ENCODE peak calls at places on chromosomes 12 and 14, in five cellular contexts. W is left lung; Q is CD4-positive, alpha-beta T cell; S is adrenal gland; N is hepatocyte. H is an unnamed sample.

GRCh38 chr12:3732901-3733300 is 20.0 kb downstream of the CRACR2A start:
- DNase-seq in N (no peak), W (peak; percentile 82), S (no peak), Q (no peak), H (no peak)

GRCh38 chr12:87311206-87311605 is 718.0 kb downstream of the C12orf50 start:
- DNase-seq in Q (no peak), W (no peak), N (no peak), S (no peak), H (no peak)

GRCh38 chr12:63965936-63966602 is 121.6 kb downstream of the SRGAP1 start:
- DNase-seq in N (no peak), S (no peak), Q (no peak), W (no peak), H (no peak)

GRCh38 chr14:24132061-24132685 is 1.7 kb downstream of the FITM1 start:
- DNase-seq in S (no peak), W (no peak), Q (peak; percentile 12), N (no peak), H (no peak)

GRCh38 chr12:47214771-47215170 is 135.0 kb upstream of the AMIGO2 start:
- DNase-seq in Q (no peak), N (no peak), W (peak; percentile 74), S (no peak), H (no peak)

GRCh38 chr12:116980083-116980482 is 69.3 kb downstream of the FBXW8 start:
- DNase-seq in Q (no peak), N (no peak), W (no peak), S (no peak), H (no peak)

GRCh38 chr14:68808696-68809095 is 15.8 kb upstream of the ZFP36L1 start:
- DNase-seq in Q (no peak), W (no peak), N (no peak), S (peak; percentile 33), H (no peak)

GRCh38 chr12:120846721-120847120 is 57.4 kb downstream of the SPPL3 start:
- DNase-seq in S (no peak), Q (no peak), N (no peak), W (no peak), H (no peak)

GRCh38 chr12:70830221-70831061 is 90.1 kb downstream of the PTPRR start:
- DNase-seq in N (no peak), W (no peak), Q (no peak), S (no peak), H (no peak)

GRCh38 chr12:117000316-117000715 is 89.6 kb downstream of the FBXW8 start:
- DNase-seq in S (no peak), Q (no peak), N (no peak), W (no peak), H (no peak)

GRCh38 chr14:73785336-73785833 is 66.2 kb upstream of the PTGR2 start:
- DNase-seq in N (peak; percentile 72), W (no peak), Q (no peak), S (peak; percentile 72), H (peak; percentile 65)

GRCh38 chr14:85415015-85415712 is 114.8 kb upstream of the FLRT2 start:
- DNase-seq in S (peak; percentile 53), Q (no peak), W (no peak), N (peak; percentile 65), H (peak; percentile 99)

GRCh38 chr14:35285168-35285990 is 6.8 kb upstream of the PSMA6 start:
- DNase-seq in Q (no peak), W (no peak), N (no peak), S (no peak), H (peak; percentile 34)

GRCh38 chr12:114744696-114745095 is 60.7 kb upstream of the TBX3 start:
- DNase-seq in Q (no peak), S (no peak), W (no peak), N (peak; percentile 72), H (no peak)

GRCh38 chr12:125330645-125331341 is 265.6 kb downstream of the AACS start:
- DNase-seq in N (peak; percentile 77), W (peak; percentile 88), S (peak; percentile 69), Q (peak; percentile 9), H (no peak)

GRCh38 chr12:130952106-130952505 is 1.6 kb upstream of the ADGRD1 start:
- DNase-seq in S (no peak), W (no peak), N (peak; percentile 40), Q (no peak), H (no peak)

GRCh38 chr12:88698471-88698870 is 118.2 kb upstream of the KITLG start:
- DNase-seq in S (no peak), N (no peak), W (no peak), Q (no peak), H (no peak)

GRCh38 chr14:73746540-73747385 is 32.6 kb upstream of the PNMA1 start:
- DNase-seq in Q (no peak), S (no peak), W (no peak), N (peak; percentile 35), H (no peak)

GRCh38 chr12:14901228-14901562 is 15.5 kb upstream of the MGP start:
- DNase-seq in Q (no peak), N (no peak), W (no peak), S (no peak), H (no peak)

GRCh38 chr12:25960176-25960575 is 1.7 kb downstream of the RASSF8 start:
- DNase-seq in Q (no peak), W (no peak), S (peak; percentile 70), N (peak; percentile 48), H (no peak)

GRCh38 chr14:50622978-50623377 is 45.1 kb downstream of the SAV1 start:
- DNase-seq in Q (no peak), S (no peak), N (no peak), W (no peak), H (no peak)

GRCh38 chr12:127241056-127241830 is 1025.7 kb upstream of the TMEM132C start:
- DNase-seq in Q (no peak), W (no peak), S (no peak), N (peak; percentile 8), H (peak; percentile 50)

GRCh38 chr12:69610126-69610525 is 581 bp downstream of the LRRC10 start:
- DNase-seq in W (no peak), S (no peak), Q (no peak), N (no peak), H (no peak)

GRCh38 chr14:92615451-92615850 is 101.9 kb downstream of the RIN3 start:
- DNase-seq in S (no peak), Q (peak; percentile 47), W (no peak), N (no peak), H (no peak)

GRCh38 chr12:38872181-38872580 is 33.2 kb downstream of the CPNE8 start:
- DNase-seq in Q (no peak), S (no peak), N (no peak), W (no peak), H (no peak)

GRCh38 chr12:51678086-51678724 is 87.2 kb downstream of the SCN8A start:
- DNase-seq in W (no peak), S (peak; percentile 69), Q (no peak), N (peak; percentile 73), H (no peak)

GRCh38 chr12:51686727-51687126 is 95.7 kb downstream of the SCN8A start:
- DNase-seq in W (no peak), Q (no peak), S (no peak), N (no peak), H (no peak)

GRCh38 chr12:51687142-51687935 is 96.3 kb downstream of the SCN8A start:
- DNase-seq in Q (no peak), N (peak; percentile 24), W (no peak), S (no peak), H (no peak)

DNA sequence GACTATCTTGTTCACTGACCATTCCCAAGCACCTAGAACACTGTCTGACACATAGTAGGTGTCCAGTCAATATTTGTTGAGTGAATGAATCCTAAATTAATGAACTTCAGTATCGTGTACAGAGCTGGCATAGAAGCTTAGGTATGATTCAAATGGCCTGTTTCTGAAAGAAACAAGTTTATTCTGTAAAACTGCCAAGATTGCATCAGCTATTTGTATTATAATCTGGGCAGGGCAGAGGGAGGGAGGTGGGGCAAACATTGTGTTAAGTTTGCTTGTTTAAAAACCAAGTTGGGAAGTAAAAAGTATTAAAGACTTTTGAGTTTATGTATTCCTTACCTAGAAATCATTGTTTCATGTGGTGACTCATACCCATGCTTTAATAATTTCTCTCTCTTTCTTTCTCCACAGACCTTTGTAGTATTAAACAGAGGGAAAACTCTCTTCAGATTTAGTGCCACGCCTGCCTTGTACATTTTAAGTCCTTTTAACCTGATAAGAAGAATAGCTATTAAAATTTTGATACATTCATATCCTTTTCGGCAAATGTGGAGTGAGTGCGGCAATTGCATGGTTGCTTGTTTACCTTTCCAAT is 92.8 kb downstream of the SCN8A start:
- DNase-seq in S (no peak), Q (no peak), N (no peak), W (no peak), H (no peak)
- H3K27ac ChIP-seq in S (no peak overlapping the region), Q (no peak overlapping the region), N (peak overlapping the region; percentile 39), W (no peak overlapping the region), H (no peak overlapping the region)

DNA sequence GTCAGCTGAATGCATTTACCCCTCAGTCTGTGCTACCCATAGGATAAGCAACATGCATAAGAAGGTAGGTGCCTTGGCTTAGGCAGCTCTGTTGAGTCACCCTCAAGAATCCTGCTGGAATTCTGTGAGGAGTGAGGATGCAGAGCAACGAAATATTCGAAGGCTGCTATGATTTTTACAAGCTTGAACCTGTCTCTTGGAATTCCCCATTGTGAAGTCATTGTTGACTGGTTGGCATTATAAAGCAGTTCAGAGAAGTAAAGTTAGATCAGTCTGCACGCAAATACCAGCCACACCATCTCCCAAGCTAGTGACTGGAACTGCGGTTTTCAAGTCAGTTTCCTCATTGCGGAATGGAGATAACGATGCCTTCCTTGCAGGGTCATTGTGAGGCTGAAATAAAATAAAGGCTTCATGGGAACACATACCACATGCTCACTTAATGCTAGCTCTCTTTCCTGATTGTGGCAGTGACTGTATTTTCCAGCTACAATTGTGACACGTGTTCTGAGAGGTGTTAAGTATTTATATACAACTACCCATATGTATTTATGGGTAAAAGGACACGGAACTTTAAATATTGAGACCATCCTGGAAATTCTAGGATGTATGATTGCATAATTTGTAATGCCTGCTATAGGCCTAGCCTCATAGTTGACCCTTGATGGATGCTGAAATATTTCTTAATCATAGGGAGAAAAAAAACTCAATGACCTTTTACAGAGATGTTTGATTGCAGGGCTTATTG is 96.7 kb downstream of the ETV6 start:
- DNase-seq in N (no peak), S (no peak), W (no peak), Q (no peak), H (peak; percentile 99)
- H3K27ac ChIP-seq in N (no peak overlapping the region), S (no peak overlapping the region), W (no peak overlapping the region), Q (no peak overlapping the region), H (peak overlapping the region; percentile 43)

GRCh38 chr14:32349322-32349721 is 20.2 kb downstream of the AKAP6 start:
- DNase-seq in S (no peak), Q (no peak), W (no peak), N (no peak), H (peak; percentile 87)

GRCh38 chr14:32350020-32350419 is 20.9 kb downstream of the AKAP6 start:
- DNase-seq in Q (no peak), S (no peak), W (no peak), N (no peak), H (no peak)

GRCh38 chr14:32354716-32355115 is 25.6 kb downstream of the AKAP6 start:
- DNase-seq in W (no peak), S (no peak), Q (no peak), N (no peak), H (no peak)

DNA sequence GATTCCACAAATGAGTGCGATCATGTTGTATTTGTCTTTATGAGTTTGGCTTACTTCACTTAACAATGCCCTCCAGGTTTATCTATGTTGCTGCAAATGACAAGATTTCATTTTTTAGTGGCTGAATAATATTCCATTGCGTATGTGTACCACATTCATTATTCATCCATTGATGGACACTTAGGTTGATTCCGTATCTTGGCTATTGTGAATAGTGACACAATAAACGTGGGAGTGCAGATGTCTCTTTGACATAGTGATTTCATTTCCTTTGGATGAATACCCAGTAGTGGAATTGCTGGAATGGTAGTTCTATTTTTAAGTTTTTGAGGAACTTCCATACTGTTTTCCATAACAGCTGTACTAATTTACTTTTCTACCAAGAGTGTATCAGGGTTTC is 23.5 kb downstream of the AKAP6 start:
- DNase-seq in W (no peak), N (no peak), Q (no peak), S (no peak), H (peak; percentile 76)
- H3K27ac ChIP-seq in W (no peak overlapping the region), N (no peak overlapping the region), Q (no peak overlapping the region), S (no peak overlapping the region), H (peak overlapping the region; percentile 51)

GRCh38 chr14:28676481-28676880 is 90.1 kb upstream of the FOXG1 start:
- DNase-seq in N (peak; percentile 17), W (no peak), S (no peak), Q (no peak), H (peak; percentile 97)
- H3K27ac ChIP-seq in N (no peak overlapping the region), W (no peak overlapping the region), S (no peak overlapping the region), Q (no peak overlapping the region), H (peak overlapping the region; percentile 74)

H was measured in foreskin keratinocyte.